ENCODE peak calls at places on chromosomes 16 and 17, in six cellular contexts. H is upper lobe of left lung, C is H1, S is ovary, X is A549, I is sigmoid colon. K is an unnamed sample.

GRCh38 chr16:28477311-28477920 is 5.3 kb upstream of the NPIPB7 start:
- DNase-seq in H (no peak), C (no peak), S (no peak), X (no peak), I (peak; percentile 44), K (no peak)

GRCh38 chr16:56916571-56917403 is 15.2 kb upstream of the HERPUD1 start:
- DNase-seq in H (no peak), C (no peak), S (no peak), X (no peak), I (peak; percentile 53), K (no peak)

GRCh38 chr17:1725642-1726511 is 1.4 kb downstream of the WDR81 start:
- DNase-seq in H (peak; percentile 86), C (no peak), S (peak; percentile 35), X (no peak), I (peak; percentile 60), K (no peak)

GRCh38 chr16:24125199-24125598 is 130.9 kb upstream of the CACNG3 start:
- DNase-seq in H (no peak), C (no peak), S (no peak), X (no peak), I (no peak), K (no peak)

GRCh38 chr17:48261297-48261880 is 153.8 kb downstream of the SNX11 start:
- DNase-seq in H (no peak), C (peak; percentile 70), S (no peak), X (peak; percentile 92), I (no peak), K (no peak)

GRCh38 chr17:35341465-35341992 is 31.9 kb downstream of the SLFN11 start:
- DNase-seq in H (no peak), C (no peak), S (no peak), X (no peak), I (no peak), K (no peak)

GRCh38 chr17:40707720-40708119 is 4.2 kb upstream of the KRT24 start:
- DNase-seq in H (no peak), C (no peak), S (no peak), X (peak; percentile 49), I (peak; percentile 74), K (no peak)

GRCh38 chr17:13346996-13347762 is 254.6 kb downstream of the HS3ST3A1 start:
- DNase-seq in H (no peak), C (no peak), S (no peak), X (peak; percentile 79), I (no peak), K (no peak)

GRCh38 chr17:37060966-37061365 is 112.2 kb downstream of the AATF start:
- DNase-seq in H (no peak), C (no peak), S (no peak), X (no peak), I (no peak), K (no peak)

GRCh38 chr16:28136751-28137434 is 73.4 kb upstream of the GSG1L start:
- DNase-seq in H (no peak), C (no peak), S (no peak), X (no peak), I (no peak), K (no peak)

GRCh38 chr17:31787082-31787481 is 72.0 kb downstream of the COPRS start:
- DNase-seq in H (no peak), C (no peak), S (no peak), X (no peak), I (no peak), K (no peak)

GRCh38 chr16:28254158-28254557 is 38.2 kb upstream of the SBK1 start:
- DNase-seq in H (no peak), C (no peak), S (no peak), X (no peak), I (no peak), K (no peak)

GRCh38 chr17:45948881-45949624 is 50.0 kb upstream of the STH start:
- DNase-seq in H (peak; percentile 95), C (peak; percentile 84), S (peak; percentile 75), X (peak; percentile 81), I (peak; percentile 86), K (peak; percentile 81)

GRCh38 chr16:56742030-56742984 is 12.4 kb downstream of the NUP93 start:
- DNase-seq in H (no peak), C (no peak), S (no peak), X (peak; percentile 44), I (no peak), K (no peak)

GRCh38 chr17:81173354-81173753 is 7.3 kb upstream of the AATK start:
- DNase-seq in H (no peak), C (no peak), S (no peak), X (no peak), I (no peak), K (no peak)

GRCh38 chr17:67095803-67096202 is 51.4 kb downstream of the CACNG1 start:
- DNase-seq in H (no peak), C (no peak), S (no peak), X (no peak), I (no peak), K (no peak)

GRCh38 chr17:9670596-9670995 is 25.3 kb downstream of the USP43 start:
- DNase-seq in H (no peak), C (no peak), S (no peak), X (no peak), I (no peak), K (no peak)

GRCh38 chr17:59963738-59964454 is 644 bp downstream of the RNFT1 start:
- DNase-seq in H (no peak), C (peak; percentile 48), S (no peak), X (no peak), I (peak; percentile 73), K (peak; percentile 42)

GRCh38 chr16:80804451-80805383 is at the start of gene CDYL2:
- DNase-seq in H (peak; percentile 91), C (peak; percentile 55), S (peak; percentile 13), X (no peak), I (no peak), K (peak; percentile 65)

GRCh38 chr17:65220732-65221131 is 83.6 kb downstream of the RGS9 start:
- DNase-seq in H (no peak), C (no peak), S (no peak), X (no peak), I (no peak), K (no peak)

GRCh38 chr17:42312035-42312284 is 23.7 kb downstream of the STAT5A start:
- DNase-seq in H (no peak), C (no peak), S (no peak), X (no peak), I (no peak), K (no peak)

GRCh38 chr17:32142857-32143524 is 689 bp downstream of the RHOT1 start:
- DNase-seq in H (no peak), C (peak; percentile 81), S (peak; percentile 57), X (peak; percentile 46), I (peak; percentile 70), K (peak; percentile 88)

GRCh38 chr17:76266244-76266938 is 1.2 kb downstream of the UBALD2 start:
- DNase-seq in H (no peak), C (no peak), S (no peak), X (no peak), I (no peak), K (no peak)

GRCh38 chr16:67000384-67001158 is 12.2 kb downstream of the CES4A start:
- DNase-seq in H (peak; percentile 96), C (peak; percentile 84), S (peak; percentile 69), X (no peak), I (peak; percentile 86), K (peak; percentile 75)

GRCh38 chr17:13102477-13102876 is 84.7 kb upstream of the ELAC2 start:
- DNase-seq in H (no peak), C (no peak), S (no peak), X (no peak), I (no peak), K (no peak)

GRCh38 chr17:74752822-74753401 is 4.5 kb downstream of the NHERF1 start:
- DNase-seq in H (no peak), C (no peak), S (no peak), X (no peak), I (no peak), K (no peak)

GRCh38 chr16:29714396-29714795 is 31.4 kb downstream of the C16orf54 start:
- DNase-seq in H (no peak), C (no peak), S (no peak), X (no peak), I (no peak), K (no peak)

GRCh38 chr16:87375426-87376135 is 8.0 kb downstream of the FBXO31 start:
- DNase-seq in H (no peak), C (no peak), S (no peak), X (no peak), I (no peak), K (no peak)

GRCh38 chr16:69494993-69495392 is 70.6 kb downstream of the CYB5B start:
- DNase-seq in H (no peak), C (peak; percentile 83), S (no peak), X (peak; percentile 45), I (no peak), K (no peak)

GRCh38 chr17:15883617-15884111 is 61.3 kb upstream of the ADORA2B start:
- DNase-seq in H (no peak), C (no peak), S (no peak), X (peak; percentile 58), I (no peak), K (no peak)

GRCh38 chr17:15885770-15886169 is 59.2 kb upstream of the ADORA2B start:
- DNase-seq in H (no peak), C (no peak), S (no peak), X (no peak), I (no peak), K (no peak)

GRCh38 chr17:15882777-15883176 is 62.2 kb upstream of the ADORA2B start:
- DNase-seq in H (no peak), C (no peak), S (no peak), X (no peak), I (no peak), K (no peak)

GRCh38 chr17:15884731-15885130 is 60.2 kb upstream of the ADORA2B start:
- DNase-seq in H (no peak), C (no peak), S (no peak), X (no peak), I (no peak), K (no peak)

GRCh38 chr17:15882058-15882720 is 62.7 kb upstream of the ADORA2B start:
- DNase-seq in H (no peak), C (peak; percentile 61), S (no peak), X (no peak), I (no peak), K (no peak)
- TF ChIP-seq EP300 in H (no peak), C (no peak), S (no peak), X (no peak), I (no peak), K (no peak)

GRCh38 chr17:82486186-82487084 is 27.9 kb downstream of the NARF start:
- DNase-seq in H (no peak), C (no peak), S (peak; percentile 61), X (no peak), I (no peak), K (no peak)
- H3K27ac ChIP-seq in H (no peak overlapping the region), C (no peak overlapping the region), S (peak overlapping the region; percentile 11), X (no peak overlapping the region), I (no peak overlapping the region), K (no peak overlapping the region)

GRCh38 chr16:82735176-82735575 is 108.4 kb downstream of the CDH13 start:
- DNase-seq in H (no peak), C (no peak), S (no peak), X (no peak), I (no peak), K (no peak)
- TF ChIP-seq EP300 in H (no peak), C (no peak), S (no peak), X (no peak), I (no peak), K (no peak)

DNA sequence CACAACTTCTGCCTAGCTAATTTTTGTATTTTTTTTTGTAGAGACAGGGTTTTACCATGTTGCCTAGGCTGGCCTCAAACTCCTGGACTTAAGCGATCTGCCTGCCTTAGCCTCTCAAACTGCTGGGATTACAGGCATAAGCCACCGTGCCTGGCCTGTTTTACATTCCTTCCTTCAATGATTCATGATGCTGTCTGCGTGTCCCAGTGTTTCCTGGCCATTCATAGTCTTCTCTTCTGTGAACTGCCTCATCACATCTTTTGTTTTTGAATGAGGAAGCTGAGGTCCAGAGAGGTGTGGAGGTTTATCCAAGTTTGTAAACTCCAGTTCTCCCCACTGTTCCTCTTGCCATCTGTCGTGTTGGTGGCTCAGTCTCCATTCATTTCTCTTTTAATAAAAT is 64.5 kb upstream of the MED9 start:
- DNase-seq in H (no peak), C (no peak), S (no peak), X (peak; percentile 52), I (peak; percentile 36), K (no peak)
- H3K27ac ChIP-seq in H (no peak overlapping the region), C (no peak overlapping the region), S (no peak overlapping the region), X (no peak overlapping the region), I (no peak overlapping the region), K (no peak overlapping the region)